ENCODE peak calls at places on chromosomes 7 and 10, in nine cellular contexts. U, Y, I, R, J, E, X, V and M are unnamed samples.

GRCh38 chr7:30688718-30689221 is 6.5 kb upstream of the CRHR2 start:
- DNase-seq in U (no peak), Y (no peak), I (no peak), R (no peak), J (no peak), E (no peak), X (no peak), V (peak), M (no peak)

GRCh38 chr7:104272767-104273384 is 55.5 kb upstream of the LHFPL3 start:
- DNase-seq in U (no peak), Y (peak), I (no peak), R (no peak), J (no peak), E (no peak), X (no peak), V (peak), M (no peak)

GRCh38 chr7:20172736-20173334 is 44.3 kb downstream of the MACC1 start:
- DNase-seq in U (no peak), Y (peak), I (peak), R (no peak), J (peak), E (peak), X (no peak), V (peak), M (no peak)

GRCh38 chr7:47518827-47519226 is 63.1 kb downstream of the TNS3 start:
- DNase-seq in U (no peak), Y (no peak), I (no peak), R (no peak), J (no peak), E (no peak), X (no peak), V (peak), M (no peak)

GRCh38 chr10:28734940-28735759 is 57.8 kb downstream of the BAMBI start:
- DNase-seq in U (no peak), Y (peak), I (no peak), R (no peak), J (no peak), E (no peak), X (no peak), V (peak), M (no peak)

GRCh38 chr10:71971311-71971731 is 7.1 kb downstream of the CHST3 start:
- DNase-seq in U (no peak), Y (no peak), I (no peak), R (no peak), J (no peak), E (no peak), X (no peak), V (no peak), M (no peak)

GRCh38 chr7:144384071-144384470 is 19.4 kb downstream of the NOBOX start:
- DNase-seq in U (no peak), Y (peak), I (no peak), R (no peak), J (no peak), E (no peak), X (no peak), V (peak), M (no peak)

GRCh38 chr10:23715363-23715762 is 276.5 kb downstream of the OTUD1 start:
- DNase-seq in U (no peak), Y (no peak), I (no peak), R (no peak), J (no peak), E (no peak), X (no peak), V (no peak), M (no peak)

GRCh38 chr10:33688506-33688905 is 354.0 kb upstream of the NRP1 start:
- DNase-seq in U (no peak), Y (no peak), I (no peak), R (no peak), J (no peak), E (no peak), X (no peak), V (no peak), M (no peak)

GRCh38 chr10:184911-185310 is 49.7 kb downstream of the ZMYND11 start:
- DNase-seq in U (no peak), Y (no peak), I (no peak), R (no peak), J (no peak), E (no peak), X (no peak), V (peak), M (no peak)

GRCh38 chr7:71140264-71140663 is 8.3 kb downstream of the GALNT17 start:
- DNase-seq in U (no peak), Y (no peak), I (no peak), R (no peak), J (no peak), E (no peak), X (no peak), V (no peak), M (no peak)

GRCh38 chr10:108684431-108684830 is 1238.9 kb downstream of the XPNPEP1 start:
- DNase-seq in U (no peak), Y (no peak), I (no peak), R (no peak), J (no peak), E (no peak), X (no peak), V (peak), M (no peak)

GRCh38 chr7:155824195-155824915 is 12.1 kb upstream of the SHH start:
- DNase-seq in U (no peak), Y (no peak), I (no peak), R (no peak), J (no peak), E (no peak), X (no peak), V (peak), M (no peak)

GRCh38 chr7:156074982-156075615 is 262.8 kb upstream of the SHH start:
- DNase-seq in U (no peak), Y (no peak), I (no peak), R (no peak), J (no peak), E (no peak), X (no peak), V (no peak), M (no peak)

GRCh38 chr7:69358163-69358821 is 240.0 kb upstream of the AUTS2 start:
- DNase-seq in U (no peak), Y (no peak), I (no peak), R (no peak), J (no peak), E (no peak), X (no peak), V (no peak), M (no peak)

GRCh38 chr10:34655286-34656170 is 159.6 kb downstream of the PARD3 start:
- DNase-seq in U (no peak), Y (peak), I (peak), R (peak), J (peak), E (no peak), X (no peak), V (peak), M (no peak)

GRCh38 chr10:63977329-63977923 is 456.2 kb downstream of the REEP3 start:
- DNase-seq in U (no peak), Y (peak), I (peak), R (peak), J (no peak), E (no peak), X (no peak), V (peak), M (no peak)

GRCh38 chr10:90378524-90379076 is 479.2 kb downstream of the HTR7 start:
- DNase-seq in U (no peak), Y (no peak), I (no peak), R (no peak), J (no peak), E (no peak), X (no peak), V (no peak), M (no peak)

GRCh38 chr7:88344271-88344670 is 37.6 kb upstream of the STEAP4 start:
- DNase-seq in U (no peak), Y (no peak), I (no peak), R (no peak), J (no peak), E (no peak), X (no peak), V (no peak), M (no peak)

GRCh38 chr7:127578036-127578684 is 7.2 kb downstream of the GCC1 start:
- DNase-seq in U (no peak), Y (no peak), I (no peak), R (no peak), J (no peak), E (no peak), X (no peak), V (no peak), M (no peak)

GRCh38 chr7:78301361-78301760 is 502.8 kb downstream of the PHTF2 start:
- DNase-seq in U (no peak), Y (no peak), I (no peak), R (no peak), J (no peak), E (no peak), X (no peak), V (peak), M (no peak)

GRCh38 chr7:18770154-18770807 is 274.7 kb downstream of the HDAC9 start:
- DNase-seq in U (no peak), Y (no peak), I (no peak), R (no peak), J (no peak), E (no peak), X (no peak), V (peak), M (no peak)

GRCh38 chr10:131870831-131871672 is 29.8 kb upstream of the PPP2R2D start:
- DNase-seq in U (no peak), Y (no peak), I (no peak), R (no peak), J (no peak), E (no peak), X (no peak), V (peak), M (no peak)

GRCh38 chr10:132665946-132666732 is 119.8 kb downstream of the NKX6-2 start:
- DNase-seq in U (no peak), Y (no peak), I (peak), R (peak), J (no peak), E (no peak), X (no peak), V (peak), M (no peak)

GRCh38 chr10:74244097-74244685 is 93.2 kb downstream of the ADK start:
- DNase-seq in U (peak), Y (peak), I (no peak), R (no peak), J (peak), E (no peak), X (peak), V (peak), M (no peak)

GRCh38 chr7:107742678-107743566 is 1.0 kb upstream of the CBLL1 start:
- DNase-seq in U (no peak), Y (no peak), I (peak), R (no peak), J (peak), E (peak), X (no peak), V (no peak), M (peak)

GRCh38 chr7:100933735-100934134 is 15.6 kb upstream of the MUC3A start:
- DNase-seq in U (no peak), Y (no peak), I (no peak), R (no peak), J (no peak), E (no peak), X (no peak), V (no peak), M (no peak)

GRCh38 chr7:134184767-134185166 is 57.6 kb downstream of the LRGUK start:
- DNase-seq in U (no peak), Y (no peak), I (no peak), R (no peak), J (no peak), E (no peak), X (no peak), V (no peak), M (no peak)

GRCh38 chr10:3774018-3774813 is 10.8 kb downstream of the KLF6 start:
- DNase-seq in U (no peak), Y (no peak), I (peak), R (no peak), J (no peak), E (no peak), X (no peak), V (peak), M (no peak)

GRCh38 chr10:107425844-107426553 is 261.5 kb upstream of the SORCS1 start:
- DNase-seq in U (no peak), Y (peak), I (no peak), R (no peak), J (no peak), E (no peak), X (no peak), V (peak), M (no peak)

GRCh38 chr7:142855756-142856564 is 1.1 kb downstream of the EPHB6 start:
- DNase-seq in U (no peak), Y (no peak), I (no peak), R (no peak), J (peak), E (no peak), X (no peak), V (no peak), M (peak)

GRCh38 chr10:123445336-123445735 is 220.8 kb upstream of the GPR26 start:
- DNase-seq in U (no peak), Y (peak), I (no peak), R (no peak), J (no peak), E (no peak), X (no peak), V (no peak), M (no peak)

GRCh38 chr10:43128958-43129706 is 9.1 kb upstream of the CSGALNACT2 start:
- DNase-seq in U (no peak), Y (peak), I (no peak), R (peak), J (no peak), E (no peak), X (no peak), V (peak), M (no peak)

GRCh38 chr7:2033586-2034135 is 199.1 kb downstream of the MAD1L1 start:
- DNase-seq in U (no peak), Y (no peak), I (no peak), R (no peak), J (no peak), E (no peak), X (no peak), V (no peak), M (peak)

GRCh38 chr7:26525413-26526287 is 234.0 kb downstream of the SNX10 start:
- DNase-seq in U (no peak), Y (no peak), I (no peak), R (no peak), J (no peak), E (no peak), X (no peak), V (no peak), M (no peak)

GRCh38 chr10:36669615-36670325 is 455.6 kb upstream of the ANKRD30A start:
- DNase-seq in U (no peak), Y (no peak), I (no peak), R (no peak), J (no peak), E (no peak), X (no peak), V (no peak), M (no peak)